ENCODE peak calls at places on chromosomes 7 and 10, in seven cellular contexts. R, K, Y, J, D, B and H are unnamed samples.

GRCh38 chr7:157711353-157711888 is 374.6 kb downstream of the DNAJB6 start:
- DNase-seq in R (no peak), K (no peak), Y (no peak), J (peak), D (no peak), B (no peak), H (no peak)

GRCh38 chr7:139108256-139109187 is 998 bp downstream of the ZC3HAV1 start:
- DNase-seq in R (peak), K (no peak), Y (no peak), J (peak), D (peak), B (peak), H (peak)

GRCh38 chr7:76326646-76327233 is 24.3 kb downstream of the HSPB1 start:
- DNase-seq in R (no peak), K (no peak), Y (no peak), J (no peak), D (no peak), B (peak), H (no peak)

GRCh38 chr7:47501406-47501805 is 80.5 kb downstream of the TNS3 start:
- DNase-seq in R (no peak), K (no peak), Y (no peak), J (no peak), D (no peak), B (peak), H (no peak)

GRCh38 chr7:37007319-37007718 is 283.0 kb upstream of the AOAH start:
- DNase-seq in R (peak), K (no peak), Y (no peak), J (no peak), D (no peak), B (no peak), H (no peak)

GRCh38 chr7:134302120-134302519 is 14.6 kb downstream of the SLC35B4 start:
- DNase-seq in R (no peak), K (no peak), Y (no peak), J (no peak), D (no peak), B (no peak), H (no peak)

GRCh38 chr7:157459966-157460365 is 123.2 kb downstream of the DNAJB6 start:
- DNase-seq in R (no peak), K (no peak), Y (no peak), J (no peak), D (no peak), B (no peak), H (no peak)

GRCh38 chr7:73615886-73616285 is 8.4 kb downstream of the MLXIPL start:
- DNase-seq in R (peak), K (no peak), Y (peak), J (no peak), D (no peak), B (no peak), H (no peak)

GRCh38 chr10:60130130-60130579 is 223.8 kb upstream of the CCDC6 start:
- DNase-seq in R (peak), K (no peak), Y (no peak), J (no peak), D (no peak), B (no peak), H (no peak)

GRCh38 chr10:22682237-22683192 is 31.9 kb downstream of the PIP4K2A start:
- DNase-seq in R (no peak), K (no peak), Y (no peak), J (peak), D (no peak), B (peak), H (peak)

GRCh38 chr10:67156239-67156638 is 230.4 kb downstream of the LRRTM3 start:
- DNase-seq in R (no peak), K (no peak), Y (no peak), J (no peak), D (no peak), B (no peak), H (no peak)

GRCh38 chr10:133035952-133036351 is 51.8 kb upstream of the ADGRA1 start:
- DNase-seq in R (no peak), K (no peak), Y (no peak), J (no peak), D (no peak), B (no peak), H (no peak)

GRCh38 chr10:79335470-79336235 is 11.6 kb upstream of the PPIF start:
- DNase-seq in R (peak), K (no peak), Y (no peak), J (no peak), D (no peak), B (no peak), H (no peak)

GRCh38 chr10:90975096-90975495 is 54.2 kb upstream of the ANKRD1 start:
- DNase-seq in R (no peak), K (no peak), Y (no peak), J (no peak), D (no peak), B (no peak), H (no peak)

GRCh38 chr7:143490719-143491306 is 13.1 kb downstream of the TAS2R41 start:
- DNase-seq in R (no peak), K (peak), Y (no peak), J (no peak), D (no peak), B (no peak), H (no peak)

GRCh38 chr10:69253171-69253570 is 25.1 kb upstream of the HK1 start:
- DNase-seq in R (no peak), K (no peak), Y (no peak), J (no peak), D (no peak), B (no peak), H (no peak)

GRCh38 chr10:25555865-25556264 is 378.2 kb upstream of the MYO3A start:
- DNase-seq in R (peak), K (no peak), Y (no peak), J (no peak), D (no peak), B (no peak), H (no peak)

GRCh38 chr10:124296121-124296812 is 122.5 kb downstream of the OAT start:
- DNase-seq in R (peak), K (no peak), Y (peak), J (no peak), D (peak), B (no peak), H (no peak)

GRCh38 chr7:28017372-28017771 is 163.2 kb downstream of the JAZF1 start:
- DNase-seq in R (no peak), K (no peak), Y (no peak), J (no peak), D (no peak), B (peak), H (no peak)

GRCh38 chr10:122310311-122311050 is 39.4 kb downstream of the BTBD16 start:
- DNase-seq in R (peak), K (no peak), Y (no peak), J (no peak), D (no peak), B (peak), H (peak)

GRCh38 chr7:74343281-74344127 is 54.3 kb downstream of the CLIP2 start:
- DNase-seq in R (no peak), K (no peak), Y (no peak), J (no peak), D (no peak), B (peak), H (no peak)

GRCh38 chr10:131710142-131710861 is 190.5 kb upstream of the PPP2R2D start:
- DNase-seq in R (no peak), K (no peak), Y (no peak), J (no peak), D (no peak), B (no peak), H (no peak)

GRCh38 chr7:19009241-19009935 is 108.0 kb downstream of the TWIST1 start:
- DNase-seq in R (no peak), K (no peak), Y (no peak), J (no peak), D (no peak), B (no peak), H (no peak)

GRCh38 chr7:19224951-19225350 is 79.7 kb upstream of the FERD3L start:
- DNase-seq in R (no peak), K (no peak), Y (no peak), J (no peak), D (no peak), B (no peak), H (no peak)

GRCh38 chr10:75430000-75430763 is 1.2 kb upstream of the LRMDA start:
- DNase-seq in R (no peak), K (no peak), Y (no peak), J (peak), D (no peak), B (no peak), H (peak)

GRCh38 chr7:158524749-158525635 is 62.6 kb downstream of the PTPRN2 start:
- DNase-seq in R (no peak), K (no peak), Y (no peak), J (no peak), D (no peak), B (no peak), H (no peak)

GRCh38 chr7:110356438-110356837 is 734.5 kb upstream of the LRRN3 start:
- DNase-seq in R (no peak), K (no peak), Y (no peak), J (no peak), D (no peak), B (no peak), H (no peak)

GRCh38 chr7:151226875-151227782 is at the start of gene ABCF2:
- DNase-seq in R (peak), K (peak), Y (peak), J (peak), D (peak), B (peak), H (peak)

GRCh38 chr7:29431686-29432085 is 131.9 kb upstream of the PRR15 start:
- DNase-seq in R (no peak), K (no peak), Y (no peak), J (no peak), D (no peak), B (no peak), H (no peak)

GRCh38 chr7:148763622-148764021 is 64.9 kb downstream of the CUL1 start:
- DNase-seq in R (no peak), K (no peak), Y (no peak), J (no peak), D (no peak), B (no peak), H (no peak)

GRCh38 chr7:102288285-102288930 is 1.7 kb downstream of the SH2B2 start:
- DNase-seq in R (no peak), K (peak), Y (no peak), J (no peak), D (no peak), B (no peak), H (no peak)

GRCh38 chr10:60099998-60100747 is 193.8 kb upstream of the CCDC6 start:
- DNase-seq in R (peak), K (peak), Y (peak), J (no peak), D (peak), B (peak), H (no peak)

GRCh38 chr7:4689151-4689550 is 7.1 kb downstream of the FOXK1 start:
- DNase-seq in R (no peak), K (no peak), Y (no peak), J (no peak), D (no peak), B (no peak), H (no peak)

GRCh38 chr10:28600056-28600455 is 67.1 kb downstream of the WAC start:
- DNase-seq in R (no peak), K (no peak), Y (no peak), J (no peak), D (no peak), B (no peak), H (no peak)